ENCODE peak calls at places on chromosomes 13 and 19, in five cellular contexts. M, H, R, A and I are unnamed samples.

GRCh38 chr19:14475251-14476073 is at the start of gene PTGER1:
- DNase-seq in A (no peak), M (peak), H (no peak), R (peak), I (no peak)

GRCh38 chr19:29662604-29663404 is 2.5 kb upstream of the PLEKHF1 start:
- DNase-seq in A (peak), R (no peak), M (peak), H (peak), I (peak)

GRCh38 chr13:113119166-113119821 is 3.3 kb upstream of the F10 start:
- DNase-seq in H (no peak), M (no peak), A (no peak), R (no peak), I (no peak)

GRCh38 chr19:41776700-41777099 is 19.7 kb upstream of the CEACAM3 start:
- DNase-seq in A (no peak), R (no peak), M (no peak), H (no peak), I (no peak)

GRCh38 chr13:80399340-80400163 is 58.6 kb upstream of the SPRY2 start:
- DNase-seq in H (no peak), A (no peak), R (no peak), M (peak), I (no peak)

GRCh38 chr13:105262579-105262978 is 1272.9 kb downstream of the EFNB2 start:
- DNase-seq in R (no peak), A (no peak), H (no peak), M (no peak), I (no peak)

GRCh38 chr13:98371624-98372023 is 194.6 kb upstream of the RNF113B start:
- DNase-seq in A (no peak), M (no peak), R (no peak), H (no peak), I (no peak)

GRCh38 chr19:46756544-46756888 is 10.3 kb upstream of the STRN4 start:
- DNase-seq in A (no peak), H (no peak), M (no peak), R (no peak), I (no peak)

GRCh38 chr19:810077-810855 is 11.5 kb downstream of the PLPPR3 start:
- DNase-seq in M (no peak), H (no peak), A (no peak), R (no peak), I (no peak)

GRCh38 chr19:48975947-48976847 is 11.1 kb downstream of the FTL start:
- DNase-seq in A (no peak), R (no peak), M (peak), H (no peak), I (no peak)

GRCh38 chr19:51691122-51692064 is 1.7 kb upstream of the SPACA6 start:
- DNase-seq in R (no peak), H (no peak), M (peak), A (no peak), I (no peak)

GRCh38 chr19:38496603-38497487 is 63.4 kb downstream of the RYR1 start:
- DNase-seq in R (no peak), H (no peak), A (peak), M (no peak), I (no peak)

GRCh38 chr13:98938801-98939200 is 39.1 kb downstream of the DOCK9 start:
- DNase-seq in A (no peak), M (no peak), R (no peak), H (no peak), I (no peak)

GRCh38 chr19:42290523-42291436 is 11.2 kb upstream of the PRR19 start:
- DNase-seq in R (no peak), M (no peak), A (peak), H (no peak), I (no peak)

GRCh38 chr19:53906211-53907192 is 2.6 kb upstream of the CACNG7 start:
- DNase-seq in H (no peak), R (no peak), A (peak), M (peak), I (no peak)

GRCh38 chr19:14418743-14419037 is 451 bp downstream of the DDX39A start:
- DNase-seq in A (no peak), R (no peak), M (no peak), H (no peak), I (no peak)

GRCh38 chr13:112187527-112188297 is 120.8 kb downstream of the SOX1 start:
- DNase-seq in H (no peak), A (no peak), M (no peak), R (no peak), I (no peak)

GRCh38 chr19:28793391-28794168 is 419.4 kb downstream of the UQCRFS1 start:
- DNase-seq in M (no peak), R (no peak), H (no peak), A (peak), I (no peak)

GRCh38 chr19:16308081-16308480 is 16.5 kb upstream of the KLF2 start:
- DNase-seq in A (no peak), R (no peak), H (no peak), M (no peak), I (no peak)

GRCh38 chr13:76917096-76917495 is 30.9 kb upstream of the KCTD12 start:
- DNase-seq in H (no peak), R (no peak), M (peak), A (no peak), I (no peak)

GRCh38 chr13:113397606-113398425 is 33.9 kb upstream of the GRTP1 start:
- DNase-seq in A (peak), R (no peak), M (no peak), H (no peak), I (no peak)

GRCh38 chr13:40665061-40665753 is 1.2 kb downstream of the FOXO1 start:
- DNase-seq in R (no peak), A (peak), M (no peak), H (no peak), I (no peak)

GRCh38 chr19:18650048-18650435 is 13.2 kb downstream of the KLHL26 start:
- DNase-seq in H (no peak), A (peak), M (peak), R (no peak), I (no peak)

GRCh38 chr19:8001651-8001994 is 3.8 kb downstream of the ELAVL1 start:
- DNase-seq in R (no peak), H (no peak), A (no peak), M (no peak), I (no peak)

GRCh38 chr13:51771418-51772104 is 32.4 kb downstream of the DHRS12 start:
- DNase-seq in A (no peak), M (no peak), H (no peak), R (no peak), I (no peak)

GRCh38 chr13:35378939-35379338 is 97.5 kb downstream of the MAB21L1 start:
- DNase-seq in M (peak), H (no peak), A (no peak), R (no peak), I (no peak)

GRCh38 chr19:35715981-35716734 is 1.6 kb upstream of the KMT2B start:
- DNase-seq in H (no peak), M (peak), A (peak), R (no peak), I (no peak)

GRCh38 chr19:18232540-18233223 is 6.4 kb upstream of the PDE4C start:
- DNase-seq in A (no peak), R (peak), H (no peak), M (no peak), I (no peak)

GRCh38 chr13:53298426-53298825 is 269.8 kb downstream of the OLFM4 start:
- DNase-seq in H (no peak), R (no peak), A (no peak), M (no peak), I (no peak)

GRCh38 chr13:57716295-57716694 is 84.8 kb downstream of the PCDH17 start:
- DNase-seq in A (no peak), H (no peak), M (no peak), R (no peak), I (peak)

GRCh38 chr13:91181892-91182291 is 165.6 kb upstream of the MIR17HG start:
- DNase-seq in H (no peak), A (no peak), M (no peak), R (no peak), I (no peak)

GRCh38 chr13:63643543-63643942 is 2227.9 kb upstream of the PCDH20 start:
- DNase-seq in M (no peak), R (no peak), A (no peak), H (no peak), I (no peak)

GRCh38 chr19:10491472-10492047 is 11.6 kb downstream of the KEAP1 start:
- DNase-seq in R (no peak), A (no peak), H (no peak), M (no peak), I (no peak)

DNA sequence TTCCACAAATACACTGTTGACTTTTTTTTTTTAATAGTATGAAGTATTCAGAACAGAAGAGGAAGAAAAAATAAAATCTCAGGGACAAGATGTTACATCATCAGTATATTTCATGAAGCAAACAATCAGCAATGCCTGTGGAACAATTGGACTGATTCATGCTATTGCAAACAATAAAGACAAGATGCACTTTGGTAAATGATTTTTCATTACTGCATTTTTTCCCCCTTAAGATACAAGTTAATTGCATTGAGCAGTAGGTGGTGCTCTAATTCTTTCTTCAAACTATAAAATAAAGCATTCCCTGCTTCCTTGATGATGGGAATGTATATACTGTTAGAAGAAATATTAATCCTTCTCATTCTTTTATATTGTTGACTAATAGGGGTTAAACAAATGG is 17.1 kb downstream of the UCHL3 start:
- DNase-seq in A (no peak), R (no peak), M (peak), H (peak), I (no peak)
- TF ChIP-seq CTCF in A (peak), R (peak), M (peak), H (peak), I (peak)

DNA sequence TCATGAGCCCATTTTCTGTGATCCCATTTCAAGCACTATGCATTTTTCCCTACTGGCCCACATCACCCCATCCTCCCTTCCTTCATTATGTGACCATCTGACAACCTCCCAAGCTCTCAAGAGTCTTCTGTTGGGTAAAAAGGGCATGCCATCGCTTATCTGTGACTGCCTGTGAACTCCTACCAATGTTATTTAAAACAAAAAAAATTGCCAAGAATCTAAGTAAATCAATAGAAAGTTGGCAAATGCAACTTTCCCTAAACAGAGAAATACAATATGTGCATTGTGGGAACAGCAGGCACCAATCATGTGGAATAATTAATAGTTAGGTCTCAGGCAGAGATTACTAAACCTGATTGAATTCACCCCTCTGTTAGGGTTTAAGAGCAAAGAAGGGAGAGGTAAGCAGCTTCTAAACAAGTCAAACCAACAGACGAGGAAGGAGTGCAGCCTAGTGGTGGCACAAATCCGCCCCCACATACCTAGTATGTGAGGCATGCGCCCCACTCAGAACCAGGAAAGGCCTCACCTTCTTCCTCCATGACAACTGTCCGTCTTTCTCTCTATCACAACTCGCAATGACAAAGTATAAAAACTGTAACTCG is 29.8 kb downstream of the DZIP1 start:
- DNase-seq in R (no peak), H (no peak), M (no peak), A (no peak), I (no peak)
- TF ChIP-seq CTCF in R (no peak), H (no peak), M (no peak), A (no peak), I (no peak)

DNA sequence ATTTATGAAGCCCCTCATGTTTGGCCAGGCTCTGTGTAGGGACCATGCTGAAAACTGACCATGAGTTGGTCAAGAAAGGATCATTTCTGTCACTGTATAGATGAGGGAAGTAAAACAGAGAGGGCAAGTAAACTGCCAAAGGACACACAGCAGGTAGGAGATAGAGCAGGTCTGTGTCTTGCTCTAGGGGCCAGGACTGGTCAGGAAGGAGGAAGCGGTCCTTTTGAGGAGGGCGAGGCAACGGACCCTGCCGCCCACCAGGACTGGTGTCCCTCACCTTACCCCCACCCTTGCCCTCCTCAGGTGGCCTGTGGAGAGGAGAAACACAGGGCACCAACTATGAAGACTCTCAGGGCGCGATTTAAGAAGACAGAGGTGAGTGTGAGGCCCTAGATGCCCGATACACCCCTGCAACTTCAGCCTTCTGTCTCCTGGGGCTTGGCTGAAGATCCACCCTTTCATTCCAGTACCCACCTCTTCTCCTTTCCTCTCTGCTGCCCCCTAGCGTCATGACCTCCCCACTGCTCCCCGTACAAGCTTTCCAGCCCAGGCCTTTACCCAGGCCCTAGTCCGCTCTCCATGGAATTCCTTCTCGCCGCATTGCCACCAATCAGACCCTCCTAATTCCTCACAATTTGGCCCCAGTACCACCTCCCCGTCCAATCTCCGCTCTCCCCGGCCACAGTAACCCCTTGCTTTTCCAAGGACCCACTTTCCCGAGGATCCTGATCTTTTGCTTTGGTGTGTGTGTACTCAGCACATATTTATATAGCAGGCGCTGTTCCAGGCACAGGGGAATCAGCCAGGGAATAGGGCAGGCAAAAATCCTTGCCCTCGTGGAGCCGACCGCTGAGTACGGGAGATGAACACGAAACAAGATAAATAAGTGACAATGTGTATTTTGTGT is 3.9 kb downstream of the ANKRD24 start:
- DNase-seq in R (peak), H (peak), M (peak), A (peak), I (no peak)
- TF ChIP-seq CTCF in R (peak), H (peak), M (peak), A (peak), I (peak)

GRCh38 chr19:27775395-27775794 is 1437.6 kb downstream of the UQCRFS1 start:
- DNase-seq in M (peak), A (no peak), H (no peak), R (no peak), I (no peak)
- TF ChIP-seq CTCF in M (peak), A (no peak), H (peak), R (no peak), I (no peak)

GRCh38 chr19:20558571-20558970 is 7.0 kb downstream of the ZNF737 start:
- DNase-seq in H (no peak), R (no peak), M (no peak), A (no peak), I (no peak)

GRCh38 chr19:20558011-20558410 is 7.6 kb downstream of the ZNF737 start:
- DNase-seq in M (no peak), R (no peak), A (no peak), H (no peak), I (no peak)
- TF ChIP-seq CTCF in M (no peak), R (no peak), A (peak), H (no peak), I (no peak)

DNA sequence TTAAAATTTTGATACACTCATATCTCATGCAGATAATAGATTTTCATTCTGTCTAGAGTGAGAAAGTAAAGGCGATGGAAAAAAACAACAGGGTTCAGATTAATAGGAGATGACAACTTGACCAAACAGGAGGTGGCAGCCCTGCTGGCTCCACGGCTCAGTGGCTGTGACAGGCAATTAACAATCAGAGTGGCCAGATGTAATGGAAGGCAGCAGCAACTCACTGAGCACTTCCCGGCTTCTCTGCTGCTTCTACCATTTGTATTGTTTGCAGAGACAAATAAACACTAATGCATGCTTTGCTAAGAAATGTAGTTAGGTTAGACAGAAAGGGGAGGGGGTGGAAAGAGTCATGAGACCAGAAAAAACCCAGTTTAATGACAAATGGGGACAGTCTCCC is 473.0 kb upstream of the SLC10A2 start:
- DNase-seq in R (no peak), M (no peak), A (peak), H (no peak), I (no peak)
- TF ChIP-seq CTCF in R (no peak), M (no peak), A (no peak), H (no peak), I (no peak)

GRCh38 chr13:48068036-48068435 is 26.9 kb downstream of the MED4 start:
- DNase-seq in M (no peak), H (no peak), A (no peak), R (no peak), I (no peak)
- TF ChIP-seq CTCF in M (peak), H (no peak), A (no peak), R (peak), I (no peak)

GRCh38 chr19:55667006-55667381 is 8.0 kb upstream of the EPN1 start:
- DNase-seq in M (no peak), H (no peak), R (no peak), A (no peak), I (no peak)

GRCh38 chr19:55661826-55662225 is 7.0 kb downstream of the U2AF2 start:
- DNase-seq in R (no peak), A (no peak), M (no peak), H (no peak), I (no peak)

GRCh38 chr19:55666343-55667005 is 8.6 kb upstream of the EPN1 start:
- DNase-seq in R (no peak), H (no peak), M (no peak), A (no peak), I (no peak)

GRCh38 chr19:55660991-55661390 is 6.2 kb downstream of the U2AF2 start:
- DNase-seq in M (no peak), R (no peak), H (no peak), A (no peak), I (no peak)

DNA sequence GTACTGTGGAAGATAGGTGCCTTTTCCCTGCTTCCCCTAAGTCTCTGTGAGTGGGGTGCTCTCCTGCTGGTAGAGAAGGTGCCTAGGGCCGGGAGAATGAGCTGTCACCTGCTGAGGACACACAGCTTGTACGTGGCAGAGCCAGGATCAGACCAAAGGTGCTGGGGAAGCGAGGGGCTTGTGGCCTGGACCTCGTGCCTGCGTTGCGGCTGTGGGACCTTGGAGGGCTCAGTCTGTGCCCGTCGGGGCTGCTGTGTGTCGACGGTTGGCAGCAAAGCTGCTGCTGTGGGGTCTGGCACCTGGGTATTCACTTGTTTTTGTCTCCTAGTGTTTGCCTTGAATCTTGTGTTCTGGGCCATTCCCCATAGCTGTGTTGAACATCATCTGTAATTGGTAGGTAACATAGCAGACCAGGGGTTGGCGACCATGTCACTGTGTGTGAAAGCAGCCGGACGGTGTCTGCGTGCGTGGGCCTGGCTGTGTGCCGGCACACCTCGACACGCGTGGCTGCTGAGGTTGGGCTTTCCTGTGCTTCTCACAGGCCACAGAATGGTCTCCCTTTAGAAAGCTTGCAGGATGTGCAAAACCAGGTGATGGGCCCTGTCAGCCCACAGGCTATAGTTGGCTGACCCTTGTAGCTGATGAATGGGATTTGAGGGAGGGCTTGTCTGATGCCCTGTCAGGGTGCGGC is 9.2 kb downstream of the U2AF2 start:
- DNase-seq in R (no peak), H (no peak), M (no peak), A (no peak), I (no peak)
- TF ChIP-seq CTCF in R (no peak), H (no peak), M (no peak), A (no peak), I (no peak)

DNA sequence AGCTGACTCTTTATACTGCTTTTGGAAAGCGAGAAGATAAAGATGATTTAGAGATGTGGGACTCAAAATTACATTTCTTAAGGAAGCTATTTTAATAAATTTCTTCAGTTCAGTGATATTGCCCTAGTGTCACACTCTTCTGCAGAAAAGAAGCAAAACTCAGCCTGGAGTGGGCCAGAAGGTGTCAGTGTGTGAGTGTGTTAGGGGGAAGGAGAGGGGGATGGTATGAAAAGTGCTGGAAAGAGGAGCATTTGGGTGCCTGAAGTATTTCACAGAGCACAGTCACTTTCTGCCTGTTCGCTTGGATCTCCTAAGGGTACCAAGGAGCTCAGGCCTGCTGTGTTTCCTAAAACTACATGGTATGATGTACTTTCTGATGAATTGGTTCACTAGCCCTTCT is 84.5 kb upstream of the FRY start:
- DNase-seq in H (no peak), A (no peak), M (no peak), R (no peak), I (no peak)
- TF ChIP-seq CTCF in H (no peak), A (no peak), M (no peak), R (no peak), I (peak)